ENCODE peak calls at places on chromosomes 13 and 19, in five cellular contexts. K is left lung, X is aorta, E is psoas muscle, Z is A549. G is an unnamed sample.

GRCh38 chr13:99278199-99278598 is 20.0 kb upstream of the GPR18 start:
- DNase-seq in E (no peak), K (no peak), X (no peak), Z (no peak), G (no peak)

GRCh38 chr19:45468159-45468651 is 409 bp downstream of the FOSB start:
- DNase-seq in E (peak; percentile 40), X (peak; percentile 89), Z (no peak), K (peak; percentile 80), G (no peak)

GRCh38 chr13:31638577-31638976 is 100.7 kb upstream of the RXFP2 start:
- DNase-seq in K (no peak), X (no peak), E (no peak), Z (no peak), G (no peak)

GRCh38 chr19:23909222-23909621 is 5.5 kb upstream of the ZNF726 start:
- DNase-seq in X (no peak), Z (no peak), E (no peak), K (no peak), G (no peak)

GRCh38 chr19:18173054-18173571 is 500 bp upstream of the IFI30 start:
- DNase-seq in E (peak; percentile 69), X (peak; percentile 87), K (peak; percentile 94), Z (no peak), G (peak; percentile 52)

GRCh38 chr19:30207357-30207756 is 164.8 kb upstream of the ZNF536 start:
- DNase-seq in Z (no peak), E (no peak), K (no peak), X (no peak), G (no peak)

GRCh38 chr19:13684021-13684420 is 80.3 kb upstream of the MRI1 start:
- DNase-seq in X (no peak), Z (no peak), E (no peak), K (no peak), G (no peak)

GRCh38 chr19:39127812-39128510 is 2.4 kb downstream of the PAK4 start:
- DNase-seq in X (no peak), Z (no peak), E (no peak), K (no peak), G (no peak)

GRCh38 chr19:47156861-47157454 is 26.3 kb downstream of the SAE1 start:
- DNase-seq in Z (no peak), X (no peak), K (no peak), E (no peak), G (no peak)

GRCh38 chr19:8880864-8881488 is 48.8 kb downstream of the MBD3L1 start:
- DNase-seq in K (no peak), Z (no peak), X (no peak), E (no peak), G (no peak)

GRCh38 chr19:640156-640548 is 473 bp downstream of the FGF22 start:
- DNase-seq in Z (no peak), K (no peak), E (no peak), X (no peak), G (no peak)

GRCh38 chr13:50779443-50780200 is 63.9 kb downstream of the DLEU7 start:
- DNase-seq in X (no peak), Z (no peak), E (no peak), K (no peak), G (no peak)

GRCh38 chr13:59088716-59089115 is 1075.0 kb downstream of the DIAPH3 start:
- DNase-seq in Z (no peak), X (no peak), K (no peak), E (no peak), G (no peak)

GRCh38 chr19:38392707-38393308 is 4.3 kb downstream of the SPRED3 start:
- DNase-seq in Z (peak; percentile 79), K (no peak), E (no peak), X (no peak), G (no peak)

GRCh38 chr13:33931397-33931987 is 113.5 kb downstream of the RFC3 start:
- DNase-seq in E (no peak), K (no peak), Z (peak; percentile 52), X (no peak), G (no peak)

GRCh38 chr13:53064721-53065120 is 36.1 kb downstream of the OLFM4 start:
- DNase-seq in Z (no peak), K (no peak), X (no peak), E (no peak), G (no peak)

GRCh38 chr13:111486801-111487200 is 166.4 kb downstream of the TEX29 start:
- DNase-seq in E (no peak), K (peak; percentile 8), Z (no peak), X (no peak), G (no peak)

GRCh38 chr19:18211683-18212082 is 7.8 kb upstream of the RAB3A start:
- DNase-seq in X (no peak), K (no peak), E (no peak), Z (no peak), G (no peak)

GRCh38 chr19:44196772-44197171 is 15.6 kb upstream of the ZNF227 start:
- DNase-seq in X (no peak), E (no peak), K (no peak), Z (no peak), G (no peak)

GRCh38 chr13:112133489-112134149 is 66.7 kb downstream of the SOX1 start:
- DNase-seq in K (no peak), E (no peak), X (no peak), Z (no peak), G (no peak)

GRCh38 chr19:9485140-9485539 is 13.3 kb downstream of the ZNF560 start:
- DNase-seq in Z (no peak), E (no peak), X (no peak), K (no peak), G (no peak)

GRCh38 chr19:32895384-32895783 is 25.8 kb upstream of the SLC7A9 start:
- DNase-seq in X (no peak), E (no peak), K (no peak), Z (no peak), G (no peak)

GRCh38 chr13:22454586-22454985 is 726.2 kb upstream of the SGCG start:
- DNase-seq in Z (no peak), X (no peak), E (no peak), K (no peak), G (no peak)

GRCh38 chr13:43196171-43196611 is 172.8 kb downstream of the DNAJC15 start:
- DNase-seq in X (no peak), E (peak; percentile 23), K (no peak), Z (no peak), G (peak; percentile 41)

GRCh38 chr19:6610934-6611370 is 20.0 kb upstream of the CD70 start:
- DNase-seq in X (no peak), K (no peak), E (no peak), Z (peak; percentile 38), G (no peak)

GRCh38 chr19:45547965-45548609 is 36.5 kb downstream of the OPA3 start:
- DNase-seq in K (no peak), X (no peak), E (no peak), Z (peak; percentile 93), G (no peak)

GRCh38 chr19:30419581-30420180 is 47.5 kb downstream of the ZNF536 start:
- DNase-seq in X (no peak), K (no peak), Z (no peak), E (no peak), G (no peak)

GRCh38 chr13:59946924-59947323 is 216.8 kb downstream of the DIAPH3 start:
- DNase-seq in E (no peak), X (no peak), K (no peak), Z (no peak), G (no peak)

GRCh38 chr13:29771247-29771646 is 79.2 kb downstream of the UBL3 start:
- DNase-seq in E (no peak), K (no peak), X (no peak), Z (peak; percentile 36), G (no peak)

GRCh38 chr19:50433201-50434180 is 799 bp downstream of the MYBPC2 start:
- DNase-seq in E (no peak), X (no peak), Z (no peak), K (no peak), G (no peak)
- H3K4me1 ChIP-seq in E (peaks cover 13% of the 10 kb centered on the region), X (no peaks in the 10 kb centered on the region), Z (peaks cover 11% of the 10 kb centered on the region), K (peaks cover 15% of the 10 kb centered on the region), G (peaks cover 20% of the 10 kb centered on the region)

GRCh38 chr19:35429698-35430097 is 18.4 kb upstream of the FFAR2 start:
- DNase-seq in Z (no peak), K (no peak), X (peak; percentile 30), E (no peak), G (no peak)
- H3K4me1 ChIP-seq in Z (no peaks in the 10 kb centered on the region), K (peaks cover 72% of the 10 kb centered on the region), X (peaks cover 1% of the 10 kb centered on the region), E (peaks cover 2% of the 10 kb centered on the region), G (peaks cover 10% of the 10 kb centered on the region)

DNA sequence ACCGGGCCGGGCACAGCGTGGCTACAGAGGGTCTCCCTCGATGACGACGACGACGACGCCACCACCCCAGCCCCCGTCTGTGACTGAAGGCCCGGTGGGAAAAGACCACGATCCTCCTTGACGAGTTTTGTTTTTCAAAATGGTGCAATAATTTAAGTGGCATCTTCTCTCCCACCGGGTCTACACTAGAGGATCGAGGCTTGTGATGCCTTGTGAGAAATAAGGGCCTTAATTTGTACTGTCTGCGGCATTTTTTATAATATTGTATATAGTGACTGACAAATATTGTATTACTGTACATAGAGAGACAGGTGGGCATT is 2.5 kb downstream of the KLF2 start:
- DNase-seq in K (no peak), Z (no peak), E (no peak), X (no peak), G (no peak)
- H3K4me1 ChIP-seq in K (peaks cover 67% of the 10 kb centered on the region), Z (peaks cover 30% of the 10 kb centered on the region), E (peaks cover 16% of the 10 kb centered on the region), X (no peaks in the 10 kb centered on the region), G (peaks cover 61% of the 10 kb centered on the region)

GRCh38 chr13:114140131-114140908 is 7.9 kb upstream of the RASA3 start:
- DNase-seq in K (peak; percentile 48), X (peak; percentile 58), E (no peak), Z (no peak), G (no peak)
- H3K4me1 ChIP-seq in K (peaks cover 20% of the 10 kb centered on the region), X (no peaks in the 10 kb centered on the region), E (peaks cover 9% of the 10 kb centered on the region), Z (peaks cover 7% of the 10 kb centered on the region), G (no peaks in the 10 kb centered on the region)

GRCh38 chr13:78607409-78608253 is 4.3 kb upstream of the POU4F1 start:
- DNase-seq in Z (no peak), E (no peak), K (peak; percentile 75), X (peak; percentile 73), G (no peak)
- H3K4me1 ChIP-seq in Z (peaks cover 5% of the 10 kb centered on the region), E (peaks cover 7% of the 10 kb centered on the region), K (peaks cover 42% of the 10 kb centered on the region), X (no peaks in the 10 kb centered on the region), G (peaks cover 49% of the 10 kb centered on the region)